ENCODE peak calls at places on chromosomes 5 and 9, in six cellular contexts. Y, G, X, L, O and M are unnamed samples. For H3K4me1, the result is how much of the 10 kb centered on the place peaks cover.

GRCh38 chr5:179235416-179236400 is 109.6 kb downstream of the ADAMTS2 start:
- DNase-seq in Y (no peak), G (no peak), X (no peak), L (no peak), O (no peak), M (no peak)

GRCh38 chr9:127523312-127523851 is 72.1 kb downstream of the LRSAM1 start:
- DNase-seq in Y (no peak), G (no peak), X (no peak), L (no peak), O (peak), M (peak)

GRCh38 chr5:122463221-122463620 is 151.2 kb downstream of the SNCAIP start:
- DNase-seq in Y (no peak), G (no peak), X (no peak), L (no peak), O (peak), M (no peak)

GRCh38 chr5:138824924-138825863 is 49.9 kb downstream of the LRRTM2 start:
- DNase-seq in Y (no peak), G (no peak), X (peak), L (no peak), O (peak), M (no peak)

GRCh38 chr9:90189306-90189705 is 453.3 kb downstream of the DIRAS2 start:
- DNase-seq in Y (no peak), G (no peak), X (no peak), L (peak), O (no peak), M (no peak)

GRCh38 chr9:115615821-115616665 is 498.1 kb upstream of the TNC start:
- DNase-seq in Y (peak), G (no peak), X (no peak), L (no peak), O (peak), M (no peak)

GRCh38 chr5:170393958-170394357 is 4.8 kb upstream of the KCNMB1 start:
- DNase-seq in Y (no peak), G (no peak), X (no peak), L (no peak), O (no peak), M (no peak)

GRCh38 chr9:111074395-111074794 is 36.1 kb upstream of the LPAR1 start:
- DNase-seq in Y (no peak), G (no peak), X (no peak), L (no peak), O (no peak), M (no peak)

GRCh38 chr5:126847318-126848221 is 70.6 kb downstream of the LMNB1 start:
- DNase-seq in Y (no peak), G (no peak), X (no peak), L (no peak), O (no peak), M (no peak)

GRCh38 chr5:106241409-106241808 is 1429.3 kb downstream of the EFNA5 start:
- DNase-seq in Y (no peak), G (no peak), X (no peak), L (no peak), O (no peak), M (no peak)

GRCh38 chr5:175603987-175604739 is 53.7 kb upstream of the HRH2 start:
- DNase-seq in Y (no peak), G (no peak), X (peak), L (no peak), O (no peak), M (no peak)

GRCh38 chr5:56757077-56757476 is 58.3 kb upstream of the MAP3K1 start:
- DNase-seq in Y (peak), G (no peak), X (no peak), L (no peak), O (no peak), M (no peak)

GRCh38 chr5:89338935-89339334 is 456.0 kb upstream of the MEF2C start:
- DNase-seq in Y (peak), G (no peak), X (no peak), L (no peak), O (peak), M (no peak)

GRCh38 chr9:131396626-131397025 is 2.7 kb downstream of the PRRC2B start:
- DNase-seq in Y (no peak), G (no peak), X (no peak), L (no peak), O (no peak), M (no peak)
- H3K4me3 ChIP-seq in Y (peak), G (peak), X (peak), L (peak), O (peak), M (no peak)

GRCh38 chr5:151632941-151633340 is 41.8 kb upstream of the FAT2 start:
- DNase-seq in Y (no peak), G (no peak), X (no peak), L (no peak), O (no peak), M (no peak)
- H3K4me1 ChIP-seq in Y (half or more), G (under half), X (under half), L (under half), O (under half), M (under half)

GRCh38 chr9:92328225-92328624 is 2.5 kb downstream of the CENPP start:
- DNase-seq in Y (peak), G (no peak), X (peak), L (no peak), O (peak), M (no peak)
- H3K9ac ChIP-seq in Y (no peak), G (no peak), X (no peak), L (peak), O (no peak), M (no peak)

GRCh38 chr5:34928267-34928666 is 1.1 kb upstream of the DNAJC21 start:
- DNase-seq in Y (no peak), G (no peak), X (no peak), L (no peak), O (no peak), M (no peak)
- H3K4me3 ChIP-seq in Y (no peak), G (no peak), X (no peak), L (no peak), O (no peak), M (no peak)

GRCh38 chr5:95985249-95985648 is 23.6 kb upstream of the ELL2 start:
- DNase-seq in Y (no peak), G (no peak), X (no peak), L (no peak), O (no peak), M (no peak)

GRCh38 chr5:95986937-95987520 is 25.4 kb upstream of the ELL2 start:
- DNase-seq in Y (no peak), G (no peak), X (no peak), L (no peak), O (no peak), M (no peak)

GRCh38 chr5:95988094-95988493 is 26.4 kb upstream of the ELL2 start:
- DNase-seq in Y (no peak), G (peak), X (peak), L (no peak), O (no peak), M (no peak)

GRCh38 chr5:95984287-95984938 is 22.8 kb upstream of the ELL2 start:
- DNase-seq in Y (peak), G (no peak), X (no peak), L (no peak), O (peak), M (no peak)

GRCh38 chr5:95986001-95986400 is 24.4 kb upstream of the ELL2 start:
- DNase-seq in Y (no peak), G (no peak), X (no peak), L (no peak), O (no peak), M (no peak)
- H3K4me1 ChIP-seq in Y (under half), G (under half), X (under half), L (under half), O (under half), M (under half)

DNA sequence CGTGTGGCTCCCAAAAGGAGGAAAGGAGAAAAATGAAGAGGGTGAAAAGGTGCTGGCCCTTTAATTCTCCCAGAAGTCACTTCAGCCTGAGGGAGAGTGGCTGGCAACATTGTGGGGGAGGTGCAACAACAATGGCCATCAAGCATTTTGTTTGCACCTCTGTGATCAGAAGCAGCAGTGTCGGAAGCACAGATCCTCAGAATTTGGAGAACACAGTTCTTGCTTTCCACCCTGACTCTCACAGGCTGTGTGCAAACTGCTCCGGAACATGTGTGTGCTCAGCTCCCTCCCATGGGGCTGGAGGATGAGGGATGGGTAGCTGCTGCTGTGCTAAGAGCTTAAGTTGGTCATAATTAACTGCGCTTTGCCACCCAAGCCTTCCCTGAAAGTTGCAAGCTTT is 127.1 kb downstream of the DPYSL3 start:
- DNase-seq in Y (no peak), G (no peak), X (no peak), L (no peak), O (no peak), M (no peak)
- H3K9ac ChIP-seq in Y (no peak), G (peak), X (no peak), L (no peak), O (no peak), M (no peak)

GRCh38 chr5:31851290-31851689 is 212.4 kb downstream of the PDZD2 start:
- DNase-seq in Y (no peak), G (no peak), X (no peak), L (no peak), O (no peak), M (no peak)

GRCh38 chr5:31854625-31855526 is 215.9 kb downstream of the PDZD2 start:
- DNase-seq in Y (peak), G (peak), X (peak), L (no peak), O (peak), M (no peak)

GRCh38 chr5:31854181-31854624 is 215.3 kb downstream of the PDZD2 start:
- DNase-seq in Y (peak), G (no peak), X (peak), L (no peak), O (peak), M (no peak)

GRCh38 chr5:31855527-31855862 is 216.6 kb downstream of the PDZD2 start:
- DNase-seq in Y (no peak), G (no peak), X (no peak), L (no peak), O (no peak), M (no peak)

GRCh38 chr5:31853398-31854135 is 214.6 kb downstream of the PDZD2 start:
- DNase-seq in Y (peak), G (no peak), X (peak), L (no peak), O (no peak), M (no peak)
- H3K4me3 ChIP-seq in Y (no peak), G (no peak), X (peak), L (no peak), O (no peak), M (no peak)

DNA sequence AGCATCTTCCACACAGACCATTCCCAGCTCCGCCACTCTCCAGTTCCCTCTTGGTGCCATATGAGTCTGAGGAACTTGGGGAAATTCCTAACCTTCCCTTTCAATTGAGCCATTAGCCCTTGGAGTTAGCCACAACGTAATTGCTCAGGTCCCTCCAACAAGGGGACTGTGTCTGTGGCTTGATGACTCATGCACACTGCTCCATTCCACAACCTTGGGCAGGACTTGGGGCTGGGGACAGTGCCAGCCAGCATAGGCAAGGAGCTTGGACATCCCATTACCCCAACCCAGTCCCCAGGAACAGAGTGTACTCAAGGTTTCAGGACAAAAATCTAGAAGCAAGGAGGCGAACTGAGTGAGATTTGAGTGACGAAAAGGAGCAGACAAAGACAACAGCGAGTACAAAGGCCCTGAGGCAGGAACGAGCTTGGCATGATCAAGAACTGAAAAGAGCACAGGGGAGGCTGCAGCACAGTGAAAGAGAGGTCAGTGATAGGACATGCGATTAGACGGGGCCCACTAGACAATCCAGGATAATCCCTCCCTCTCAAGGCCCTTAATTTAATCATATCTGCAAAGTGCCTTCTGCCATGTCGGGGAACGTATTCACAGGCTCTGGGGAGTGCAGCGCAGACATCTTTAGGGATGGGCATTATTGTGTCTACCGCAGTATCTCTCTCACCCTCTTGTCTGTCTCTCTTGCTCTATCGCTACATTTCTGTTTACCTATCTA is 16.0 kb upstream of the JADE2 start:
- DNase-seq in Y (peak), G (no peak), X (no peak), L (no peak), O (peak), M (no peak)
- H3K4me1 ChIP-seq in Y (half or more), G (under half), X (under half), L (under half), O (under half), M (under half)

GRCh38 chr5:91281409-91281808 is 101.7 kb downstream of the ARRDC3 start:
- DNase-seq in Y (peak), G (no peak), X (no peak), L (no peak), O (peak), M (no peak)
- H3K9ac ChIP-seq in Y (peak), G (no peak), X (no peak), L (no peak), O (peak), M (no peak)

GRCh38 chr9:3479516-3480352 is 46.1 kb downstream of the RFX3 start:
- DNase-seq in Y (no peak), G (no peak), X (no peak), L (peak), O (no peak), M (no peak)

GRCh38 chr9:3478549-3478953 is 47.2 kb downstream of the RFX3 start:
- DNase-seq in Y (peak), G (no peak), X (no peak), L (peak), O (no peak), M (no peak)

GRCh38 chr9:3475300-3476020 is 50.3 kb downstream of the RFX3 start:
- DNase-seq in Y (no peak), G (no peak), X (no peak), L (peak), O (no peak), M (no peak)

GRCh38 chr9:3474821-3475220 is 51.0 kb downstream of the RFX3 start:
- DNase-seq in Y (no peak), G (no peak), X (no peak), L (no peak), O (no peak), M (no peak)

GRCh38 chr9:3477236-3477834 is 48.5 kb downstream of the RFX3 start:
- DNase-seq in Y (no peak), G (no peak), X (no peak), L (peak), O (no peak), M (no peak)
- H3K4me3 ChIP-seq in Y (no peak), G (no peak), X (no peak), L (peak), O (no peak), M (peak)